ENCODE peak calls at places on chromosome 2, in nine cellular contexts. One of them, this sample, is unnamed.

GRCh38 chr2:117745537-117745936 is 69.0 kb upstream of the DDX18 start:
- DNase-seq in NCI-H1092 treated with DMSO at 0.1 percent for 48 hours: no peak
- DNase-seq in KBM-7: no peak
- DNase-seq in SW480: no peak
- DNase-seq in stomach: no peak
- DNase-seq in GM13977: no peak
- DNase-seq in caudate nucleus: no peak
- DNase-seq in GM12892: no peak
- DNase-seq in T-helper 9 cell: no peak
- DNase-seq in this sample: no peak

GRCh38 chr2:22934789-22935188 is 450.2 kb upstream of the KLHL29 start:
- DNase-seq in NCI-H1092 treated with DMSO at 0.1 percent for 48 hours: no peak
- DNase-seq in KBM-7: no peak
- DNase-seq in SW480: no peak
- DNase-seq in stomach: no peak
- DNase-seq in GM13977: no peak
- DNase-seq in caudate nucleus: no peak
- DNase-seq in GM12892: no peak
- DNase-seq in T-helper 9 cell: no peak
- DNase-seq in this sample: no peak

GRCh38 chr2:224520064-224520463 is 65.1 kb downstream of the CUL3 start:
- DNase-seq in NCI-H1092 treated with DMSO at 0.1 percent for 48 hours: no peak
- DNase-seq in KBM-7: no peak
- DNase-seq in SW480: no peak
- DNase-seq in stomach: no peak
- DNase-seq in GM13977: peak
- DNase-seq in caudate nucleus: no peak
- DNase-seq in GM12892: no peak
- DNase-seq in T-helper 9 cell: no peak
- DNase-seq in this sample: no peak

GRCh38 chr2:235160281-235160805 is 208.5 kb downstream of the SH3BP4 start:
- DNase-seq in NCI-H1092 treated with DMSO at 0.1 percent for 48 hours: no peak
- DNase-seq in KBM-7: no peak
- DNase-seq in SW480: no peak
- DNase-seq in stomach: no peak
- DNase-seq in GM13977: no peak
- DNase-seq in caudate nucleus: no peak
- DNase-seq in GM12892: no peak
- DNase-seq in T-helper 9 cell: no peak
- DNase-seq in this sample: no peak

GRCh38 chr2:82124629-82125028 is 1820.1 kb upstream of the LRRTM1 start:
- DNase-seq in NCI-H1092 treated with DMSO at 0.1 percent for 48 hours: no peak
- DNase-seq in KBM-7: no peak
- DNase-seq in SW480: no peak
- DNase-seq in stomach: no peak
- DNase-seq in GM13977: no peak
- DNase-seq in caudate nucleus: no peak
- DNase-seq in GM12892: no peak
- DNase-seq in T-helper 9 cell: no peak
- DNase-seq in this sample: no peak

GRCh38 chr2:207176245-207176644 is 10.5 kb upstream of the KLF7 start:
- DNase-seq in NCI-H1092 treated with DMSO at 0.1 percent for 48 hours: no peak
- DNase-seq in KBM-7: peak
- DNase-seq in SW480: no peak
- DNase-seq in stomach: no peak
- DNase-seq in GM13977: no peak
- DNase-seq in caudate nucleus: no peak
- DNase-seq in GM12892: no peak
- DNase-seq in T-helper 9 cell: no peak
- DNase-seq in this sample: no peak

GRCh38 chr2:220077488-220077887 is 450.1 kb downstream of the SLC4A3 start:
- DNase-seq in NCI-H1092 treated with DMSO at 0.1 percent for 48 hours: no peak
- DNase-seq in KBM-7: no peak
- DNase-seq in SW480: no peak
- DNase-seq in stomach: no peak
- DNase-seq in GM13977: no peak
- DNase-seq in caudate nucleus: no peak
- DNase-seq in GM12892: no peak
- DNase-seq in T-helper 9 cell: no peak
- DNase-seq in this sample: no peak

GRCh38 chr2:109330056-109330455 is 201.1 kb downstream of the SH3RF3 start:
- DNase-seq in NCI-H1092 treated with DMSO at 0.1 percent for 48 hours: no peak
- DNase-seq in KBM-7: no peak
- DNase-seq in SW480: no peak
- DNase-seq in stomach: no peak
- DNase-seq in GM13977: no peak
- DNase-seq in caudate nucleus: no peak
- DNase-seq in GM12892: no peak
- DNase-seq in T-helper 9 cell: no peak
- DNase-seq in this sample: no peak

GRCh38 chr2:173761603-173762119 is 203.5 kb downstream of the SP3 start:
- DNase-seq in NCI-H1092 treated with DMSO at 0.1 percent for 48 hours: no peak
- DNase-seq in KBM-7: no peak
- DNase-seq in SW480: no peak
- DNase-seq in stomach: no peak
- DNase-seq in GM13977: no peak
- DNase-seq in caudate nucleus: no peak
- DNase-seq in GM12892: no peak
- DNase-seq in T-helper 9 cell: no peak
- DNase-seq in this sample: no peak

GRCh38 chr2:74204436-74204835 is 6.0 kb downstream of the MTHFD2 start:
- DNase-seq in NCI-H1092 treated with DMSO at 0.1 percent for 48 hours: no peak
- DNase-seq in KBM-7: no peak
- DNase-seq in SW480: no peak
- DNase-seq in stomach: no peak
- DNase-seq in GM13977: no peak
- DNase-seq in caudate nucleus: no peak
- DNase-seq in GM12892: no peak
- DNase-seq in T-helper 9 cell: no peak
- DNase-seq in this sample: no peak

GRCh38 chr2:195961873-195962272 is 106.8 kb downstream of the DNAH7 start:
- DNase-seq in NCI-H1092 treated with DMSO at 0.1 percent for 48 hours: no peak
- DNase-seq in KBM-7: peak
- DNase-seq in SW480: no peak
- DNase-seq in stomach: no peak
- DNase-seq in GM13977: peak
- DNase-seq in caudate nucleus: no peak
- DNase-seq in GM12892: no peak
- DNase-seq in T-helper 9 cell: no peak
- DNase-seq in this sample: no peak

This sample was measured in progenitor cell of endocrine pancreas.